ENCODE peak calls at places on chromosomes 11 and 22, in four cellular contexts. One of them, this sample, is unnamed.

GRCh38 chr22:43917523-43917922 is 6.1 kb upstream of the PNPLA3 start:
- DNase-seq in GM12878: no peak
- DNase-seq in HCT116: no peak
- DNase-seq in HepG2: no peak
- DNase-seq in this sample: no peak

GRCh38 chr11:113994077-113994954 is 19.4 kb downstream of the HTR3A start:
- DNase-seq in HepG2: no peak
- DNase-seq in HCT116: no peak
- DNase-seq in GM12878: no peak
- DNase-seq in this sample: no peak

GRCh38 chr11:130338667-130339066 is 23.9 kb upstream of the ZBTB44 start:
- DNase-seq in HCT116: no peak
- DNase-seq in GM12878: no peak
- DNase-seq in HepG2: peak
- DNase-seq in this sample: no peak

GRCh38 chr11:111734383-111735261 is 31.6 kb downstream of the PPP2R1B start:
- DNase-seq in GM12878: no peak
- DNase-seq in HCT116: no peak
- DNase-seq in HepG2: no peak
- DNase-seq in this sample: no peak

GRCh38 chr11:20387262-20388095 is at the start of gene PRMT3:
- DNase-seq in HCT116: peak
- DNase-seq in GM12878: peak
- DNase-seq in HepG2: peak
- DNase-seq in this sample: peak

GRCh38 chr11:441418-442274 is at the start of gene ANO9:
- DNase-seq in GM12878: no peak
- DNase-seq in HepG2: peak
- DNase-seq in HCT116: no peak
- DNase-seq in this sample: peak

GRCh38 chr11:124873980-124874379 is 8.7 kb downstream of the ROBO3 start:
- DNase-seq in HCT116: no peak
- DNase-seq in GM12878: no peak
- DNase-seq in HepG2: no peak
- DNase-seq in this sample: no peak

GRCh38 chr22:49345896-49346295 is 481.8 kb downstream of the BRD1 start:
- DNase-seq in HepG2: no peak
- DNase-seq in GM12878: no peak
- DNase-seq in HCT116: no peak
- DNase-seq in this sample: no peak

GRCh38 chr11:92131289-92131890 is 93.2 kb upstream of the FAT3 start:
- DNase-seq in HepG2: no peak
- DNase-seq in GM12878: no peak
- DNase-seq in HCT116: no peak
- DNase-seq in this sample: no peak

GRCh38 chr11:102717280-102717679 is 7.5 kb downstream of the MMP8 start:
- DNase-seq in GM12878: no peak
- DNase-seq in HepG2: no peak
- DNase-seq in HCT116: no peak
- DNase-seq in this sample: no peak

GRCh38 chr11:10943968-10944367 is 86.1 kb upstream of the ZBED5 start:
- DNase-seq in HCT116: no peak
- DNase-seq in HepG2: no peak
- DNase-seq in GM12878: no peak
- DNase-seq in this sample: no peak

GRCh38 chr11:110003426-110003825 is 89.8 kb upstream of the ZC3H12C start:
- DNase-seq in GM12878: no peak
- DNase-seq in HepG2: no peak
- DNase-seq in HCT116: no peak
- DNase-seq in this sample: peak

DNA sequence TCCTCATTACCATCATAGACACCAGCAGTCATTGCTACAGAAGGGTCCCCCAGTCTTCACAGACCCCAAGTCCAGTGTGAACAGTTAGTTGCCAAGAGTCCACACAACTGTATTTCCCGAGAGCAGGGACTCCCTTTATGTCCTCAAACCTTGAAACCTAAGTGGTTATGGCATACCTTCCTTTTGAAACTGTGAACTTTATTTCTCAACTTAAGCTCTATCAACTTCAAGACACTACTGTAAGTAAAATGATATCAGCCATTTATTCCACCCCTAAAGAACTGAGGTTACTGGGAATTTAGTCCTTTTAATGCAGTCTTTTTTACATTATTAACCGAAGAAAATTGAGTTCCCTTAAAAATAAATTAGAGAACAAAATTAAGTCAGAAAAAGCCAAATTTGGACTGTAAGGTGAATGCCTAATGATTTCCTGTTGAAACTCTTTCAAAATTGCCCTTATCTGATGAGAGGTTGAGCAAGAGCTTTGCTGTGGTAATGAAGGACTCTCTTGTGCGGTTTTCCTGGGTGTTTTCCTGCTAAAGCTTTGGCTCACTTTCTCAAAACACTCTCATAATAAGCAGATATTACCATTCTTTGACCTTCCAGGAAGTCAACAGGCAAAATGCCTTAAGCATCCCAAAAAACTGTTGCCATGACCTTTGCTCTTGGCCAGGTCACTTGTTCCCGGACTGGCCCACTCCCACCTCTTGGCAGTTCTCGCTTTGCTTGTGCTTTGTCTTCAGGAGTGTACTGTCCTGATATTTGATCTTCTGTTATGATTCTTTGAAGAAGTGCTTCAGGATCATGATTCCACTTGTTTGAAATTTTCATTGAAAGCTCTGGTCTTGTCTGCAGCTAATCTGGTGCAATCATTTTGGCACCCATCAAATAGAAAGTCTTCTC is 765.4 kb upstream of the ANO3 start:
- DNase-seq in HCT116: no peak
- DNase-seq in GM12878: no peak
- DNase-seq in HepG2: no peak
- DNase-seq in this sample: peak
- TF ChIP-seq JUND in HCT116: no peak
- TF ChIP-seq JUND in GM12878: no peak
- TF ChIP-seq JUND in HepG2: no peak
- TF ChIP-seq JUND in this sample: no peak

GRCh38 chr11:7513210-7514098 is at the start of gene PPFIBP2:
- DNase-seq in HCT116: peak
- DNase-seq in HepG2: peak
- DNase-seq in GM12878: no peak
- DNase-seq in this sample: peak

GRCh38 chr11:7515544-7515943 is 1.7 kb downstream of the PPFIBP2 start:
- DNase-seq in HCT116: no peak
- DNase-seq in GM12878: no peak
- DNase-seq in HepG2: peak
- DNase-seq in this sample: no peak

GRCh38 chr11:7512525-7513209 is 1.1 kb upstream of the PPFIBP2 start:
- DNase-seq in HepG2: peak
- DNase-seq in GM12878: no peak
- DNase-seq in HCT116: no peak
- DNase-seq in this sample: no peak

GRCh38 chr11:7516488-7516887 is 2.7 kb downstream of the PPFIBP2 start:
- DNase-seq in HCT116: no peak
- DNase-seq in GM12878: no peak
- DNase-seq in HepG2: no peak
- DNase-seq in this sample: no peak

DNA sequence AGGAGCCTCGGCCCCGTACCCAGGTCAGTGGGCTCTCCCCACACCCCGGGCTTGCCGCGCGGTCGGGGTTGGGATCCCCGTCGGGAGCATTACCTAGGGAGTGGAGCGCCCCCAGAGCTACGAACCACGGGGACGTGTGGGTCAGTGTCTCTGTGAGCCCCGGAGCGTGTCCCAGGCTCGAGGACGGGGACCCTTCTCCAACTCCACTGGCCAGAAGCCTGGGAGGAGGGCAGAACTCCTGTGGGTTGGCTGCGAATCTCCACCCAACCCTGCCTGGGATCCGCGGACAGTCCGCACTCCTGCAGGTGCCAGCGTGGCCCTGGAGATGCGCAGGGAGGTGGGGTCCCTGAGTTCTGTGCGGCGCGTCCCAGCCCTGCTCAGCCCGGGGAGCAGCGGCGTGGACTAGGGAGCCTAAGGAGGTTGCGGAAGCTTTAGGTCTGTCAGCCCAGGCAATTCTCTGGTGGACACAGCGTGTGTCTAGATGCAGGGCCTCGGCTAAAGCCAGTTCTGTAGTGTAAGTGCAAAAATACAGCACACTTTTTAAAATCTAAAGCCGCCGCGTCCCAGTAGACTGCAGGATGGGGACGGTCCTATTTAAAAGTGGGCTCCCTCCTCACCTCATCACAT is 413 bp downstream of the PPFIBP2 start:
- DNase-seq in GM12878: no peak
- DNase-seq in HepG2: no peak
- DNase-seq in HCT116: no peak
- DNase-seq in this sample: no peak
- TF ChIP-seq JUND in GM12878: no peak
- TF ChIP-seq JUND in HepG2: peak
- TF ChIP-seq JUND in HCT116: no peak
- TF ChIP-seq JUND in this sample: no peak

DNA sequence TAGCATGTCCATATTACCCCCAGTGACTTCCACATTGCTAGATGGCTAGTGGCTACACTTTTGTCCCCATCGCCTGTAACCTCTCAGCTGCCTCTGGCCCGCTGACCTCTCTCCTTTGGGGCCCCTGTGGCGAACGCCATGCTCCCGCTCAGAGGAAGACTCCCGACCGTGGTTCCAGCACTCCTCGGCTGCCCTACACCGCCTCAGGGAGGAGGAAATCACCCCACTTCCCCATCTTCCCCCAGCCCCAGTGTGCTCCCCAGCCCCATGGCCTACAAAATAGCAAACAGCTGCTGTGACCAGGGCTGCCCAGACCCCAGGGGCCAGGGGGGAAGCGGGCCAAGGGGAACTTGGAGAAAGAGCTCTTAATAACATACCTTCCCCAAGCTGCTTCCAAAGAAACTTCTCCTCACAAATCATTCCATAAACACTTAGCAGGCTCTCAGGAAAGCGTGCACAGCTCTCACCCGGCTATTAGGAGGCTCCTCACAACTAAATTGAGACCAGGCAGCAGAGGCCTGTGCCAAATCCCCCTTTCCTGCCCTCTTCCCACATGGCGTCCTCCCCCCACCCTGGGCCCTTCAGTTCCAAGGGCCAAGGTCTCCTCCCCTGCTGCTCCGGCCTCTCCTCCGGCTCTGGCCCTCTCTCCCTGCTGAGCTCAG is 63.5 kb upstream of the WNT11 start:
- DNase-seq in GM12878: no peak
- DNase-seq in HepG2: no peak
- DNase-seq in HCT116: no peak
- DNase-seq in this sample: no peak
- TF ChIP-seq JUND in GM12878: no peak
- TF ChIP-seq JUND in HepG2: no peak
- TF ChIP-seq JUND in HCT116: no peak
- TF ChIP-seq JUND in this sample: no peak

GRCh38 chr11:13721760-13722159 is 53.3 kb downstream of the FAR1 start:
- DNase-seq in HepG2: no peak
- DNase-seq in GM12878: no peak
- DNase-seq in HCT116: no peak
- DNase-seq in this sample: no peak
- TF ChIP-seq JUND in HepG2: no peak
- TF ChIP-seq JUND in GM12878: no peak
- TF ChIP-seq JUND in HCT116: no peak
- TF ChIP-seq JUND in this sample: no peak

DNA sequence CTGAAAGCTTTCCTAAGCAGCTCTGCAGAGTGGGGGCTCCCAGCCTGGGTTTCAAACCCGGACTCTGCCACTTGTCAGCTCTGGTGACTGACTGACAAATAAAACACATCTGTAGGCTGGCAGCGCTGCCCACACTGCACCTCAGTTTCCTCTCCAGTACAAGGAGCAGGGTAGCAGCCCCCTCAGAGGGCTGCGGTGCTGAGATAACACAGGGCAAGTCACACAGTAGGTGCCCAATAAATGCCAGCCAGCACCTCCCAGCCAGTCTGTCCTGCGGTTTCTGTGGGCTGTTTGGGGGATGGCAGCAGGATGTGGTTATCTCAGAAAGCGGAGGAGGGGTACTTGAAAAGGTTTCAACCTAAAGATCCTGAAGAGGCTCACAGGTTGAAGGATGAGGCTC is 1.5 kb downstream of the SYT12 start:
- DNase-seq in GM12878: no peak
- DNase-seq in HepG2: no peak
- DNase-seq in HCT116: no peak
- DNase-seq in this sample: no peak
- TF ChIP-seq JUND in GM12878: no peak
- TF ChIP-seq JUND in HepG2: no peak
- TF ChIP-seq JUND in HCT116: no peak
- TF ChIP-seq JUND in this sample: no peak

This sample was measured in T47D.